ENCODE peak calls at places on chromosomes 5 and 9, in ten cellular contexts. One of them, this sample, is unnamed.

GRCh38 chr5:180817847-180818246 is 15.2 kb upstream of the MGAT1 start:
- DNase-seq in mesendoderm: no peak
- DNase-seq in skeletal muscle cell: no peak
- DNase-seq in HCT116: no peak
- DNase-seq in heart left ventricle: no peak
- DNase-seq in body of pancreas: peak; percentile 70
- DNase-seq in ascending aorta: peak; percentile 58
- DNase-seq in GM12865: no peak
- DNase-seq in fibroblast of pulmonary artery: no peak
- DNase-seq in colonic mucosa: no peak
- DNase-seq in this sample: no peak

GRCh38 chr5:40679071-40679997 is at the start of gene PTGER4:
- DNase-seq in colonic mucosa: peak; percentile 98
- DNase-seq in skeletal muscle cell: peak; percentile 78
- DNase-seq in heart left ventricle: peak; percentile 95
- DNase-seq in ascending aorta: peak; percentile 94
- DNase-seq in HCT116: peak; percentile 88
- DNase-seq in body of pancreas: peak; percentile 94
- DNase-seq in fibroblast of pulmonary artery: peak; percentile 87
- DNase-seq in GM12865: peak; percentile 77
- DNase-seq in mesendoderm: peak; percentile 88
- DNase-seq in this sample: peak; percentile 92

GRCh38 chr9:103364753-103365152 is 369.6 kb downstream of the CYLC2 start:
- DNase-seq in HCT116: no peak
- DNase-seq in body of pancreas: no peak
- DNase-seq in fibroblast of pulmonary artery: peak; percentile 75
- DNase-seq in skeletal muscle cell: peak; percentile 85
- DNase-seq in heart left ventricle: no peak
- DNase-seq in mesendoderm: peak; percentile 52
- DNase-seq in ascending aorta: peak; percentile 57
- DNase-seq in GM12865: no peak
- DNase-seq in colonic mucosa: no peak
- DNase-seq in this sample: no peak

GRCh38 chr5:76723266-76723665 is 7.3 kb downstream of the F2R start:
- DNase-seq in colonic mucosa: no peak
- DNase-seq in HCT116: no peak
- DNase-seq in GM12865: no peak
- DNase-seq in ascending aorta: no peak
- DNase-seq in mesendoderm: no peak
- DNase-seq in skeletal muscle cell: no peak
- DNase-seq in body of pancreas: no peak
- DNase-seq in heart left ventricle: no peak
- DNase-seq in fibroblast of pulmonary artery: no peak
- DNase-seq in this sample: no peak

GRCh38 chr5:6594066-6594465 is 38.8 kb downstream of the NSUN2 start:
- DNase-seq in HCT116: no peak
- DNase-seq in GM12865: no peak
- DNase-seq in ascending aorta: no peak
- DNase-seq in skeletal muscle cell: no peak
- DNase-seq in body of pancreas: no peak
- DNase-seq in colonic mucosa: no peak
- DNase-seq in fibroblast of pulmonary artery: no peak
- DNase-seq in mesendoderm: no peak
- DNase-seq in heart left ventricle: no peak
- DNase-seq in this sample: no peak

GRCh38 chr5:164688437-164688836 is 1183.0 kb downstream of the MAT2B start:
- DNase-seq in skeletal muscle cell: no peak
- DNase-seq in GM12865: no peak
- DNase-seq in heart left ventricle: no peak
- DNase-seq in ascending aorta: no peak
- DNase-seq in HCT116: no peak
- DNase-seq in mesendoderm: peak; percentile 73
- DNase-seq in body of pancreas: no peak
- DNase-seq in fibroblast of pulmonary artery: no peak
- DNase-seq in colonic mucosa: no peak
- DNase-seq in this sample: no peak

GRCh38 chr5:147391781-147392180 is 118.1 kb downstream of the DPYSL3 start:
- DNase-seq in skeletal muscle cell: peak; percentile 44
- DNase-seq in mesendoderm: peak; percentile 72
- DNase-seq in GM12865: peak; percentile 53
- DNase-seq in fibroblast of pulmonary artery: peak; percentile 88
- DNase-seq in body of pancreas: peak; percentile 58
- DNase-seq in HCT116: peak; percentile 38
- DNase-seq in heart left ventricle: peak; percentile 45
- DNase-seq in colonic mucosa: peak; percentile 22
- DNase-seq in ascending aorta: peak; percentile 86
- DNase-seq in this sample: peak; percentile 76

GRCh38 chr9:8567963-8568579 is 768.5 kb upstream of the DMAC1 start:
- DNase-seq in heart left ventricle: no peak
- DNase-seq in fibroblast of pulmonary artery: no peak
- DNase-seq in ascending aorta: no peak
- DNase-seq in HCT116: no peak
- DNase-seq in GM12865: no peak
- DNase-seq in body of pancreas: no peak
- DNase-seq in skeletal muscle cell: no peak
- DNase-seq in colonic mucosa: no peak
- DNase-seq in mesendoderm: no peak
- DNase-seq in this sample: no peak

GRCh38 chr5:161850491-161850890 is 2.6 kb downstream of the GABRA1 start:
- DNase-seq in HCT116: no peak
- DNase-seq in skeletal muscle cell: no peak
- DNase-seq in ascending aorta: no peak
- DNase-seq in GM12865: no peak
- DNase-seq in colonic mucosa: no peak
- DNase-seq in body of pancreas: no peak
- DNase-seq in fibroblast of pulmonary artery: no peak
- DNase-seq in mesendoderm: peak; percentile 52
- DNase-seq in heart left ventricle: no peak
- DNase-seq in this sample: no peak

GRCh38 chr9:5908918-5909317 is 18.2 kb downstream of the MLANA start:
- DNase-seq in HCT116: no peak
- DNase-seq in heart left ventricle: no peak
- DNase-seq in ascending aorta: no peak
- DNase-seq in fibroblast of pulmonary artery: no peak
- DNase-seq in mesendoderm: no peak
- DNase-seq in colonic mucosa: no peak
- DNase-seq in GM12865: no peak
- DNase-seq in body of pancreas: no peak
- DNase-seq in skeletal muscle cell: no peak
- DNase-seq in this sample: no peak

GRCh38 chr5:56588636-56589485 is 226.5 kb upstream of the MAP3K1 start:
- DNase-seq in heart left ventricle: peak; percentile 86
- DNase-seq in ascending aorta: no peak
- DNase-seq in GM12865: peak; percentile 98
- DNase-seq in colonic mucosa: peak; percentile 29
- DNase-seq in body of pancreas: peak; percentile 13
- DNase-seq in mesendoderm: peak; percentile 62
- DNase-seq in HCT116: no peak
- DNase-seq in fibroblast of pulmonary artery: no peak
- DNase-seq in skeletal muscle cell: no peak
- DNase-seq in this sample: peak; percentile 87

DNA sequence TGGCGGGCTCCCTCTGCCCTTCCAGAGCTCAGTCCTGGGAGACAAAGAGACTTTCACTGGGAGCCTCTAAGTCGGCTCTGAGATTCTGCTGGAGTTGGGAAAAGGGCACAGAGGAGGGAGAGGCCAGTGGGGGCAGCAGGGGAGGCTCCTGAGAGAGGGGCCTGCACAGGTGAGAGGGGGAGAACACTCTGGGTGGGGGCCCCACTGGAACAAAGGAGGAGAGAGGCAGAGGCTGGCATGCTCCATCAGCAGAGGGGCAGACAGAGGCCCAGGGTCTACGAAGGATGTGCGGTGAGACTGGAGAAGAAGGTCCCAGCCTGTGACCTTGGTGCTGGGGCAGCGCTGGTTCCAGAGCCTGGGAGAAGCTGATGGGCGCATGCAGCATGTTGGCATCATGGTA is 8.9 kb downstream of the TCF7 start:
- DNase-seq in heart left ventricle: no peak
- DNase-seq in body of pancreas: no peak
- DNase-seq in HCT116: no peak
- DNase-seq in skeletal muscle cell: no peak
- DNase-seq in ascending aorta: no peak
- DNase-seq in GM12865: no peak
- DNase-seq in colonic mucosa: no peak
- DNase-seq in fibroblast of pulmonary artery: no peak
- DNase-seq in mesendoderm: no peak
- DNase-seq in this sample: no peak
- H3K4me3 ChIP-seq in heart left ventricle: no peak overlapping the region
- H3K4me3 ChIP-seq in body of pancreas: no peak overlapping the region
- H3K4me3 ChIP-seq in HCT116: no peak overlapping the region
- H3K4me3 ChIP-seq in skeletal muscle cell: no peak overlapping the region
- H3K4me3 ChIP-seq in ascending aorta: no peak overlapping the region
- H3K4me3 ChIP-seq in GM12865: no peak overlapping the region
- H3K4me3 ChIP-seq in colonic mucosa: no peak overlapping the region
- H3K4me3 ChIP-seq in fibroblast of pulmonary artery: no peak overlapping the region
- H3K4me3 ChIP-seq in mesendoderm: no peak overlapping the region
- H3K4me3 ChIP-seq in this sample: no peak overlapping the region

GRCh38 chr9:113573303-113573958 is 109.9 kb downstream of the RGS3 start:
- DNase-seq in mesendoderm: peak; percentile 49
- DNase-seq in colonic mucosa: no peak
- DNase-seq in HCT116: no peak
- DNase-seq in fibroblast of pulmonary artery: no peak
- DNase-seq in heart left ventricle: peak; percentile 62
- DNase-seq in GM12865: no peak
- DNase-seq in ascending aorta: peak; percentile 62
- DNase-seq in body of pancreas: no peak
- DNase-seq in skeletal muscle cell: no peak
- DNase-seq in this sample: no peak
- H3K4me3 ChIP-seq in mesendoderm: no peak overlapping the region
- H3K4me3 ChIP-seq in colonic mucosa: no peak overlapping the region
- H3K4me3 ChIP-seq in HCT116: no peak overlapping the region
- H3K4me3 ChIP-seq in fibroblast of pulmonary artery: no peak overlapping the region
- H3K4me3 ChIP-seq in heart left ventricle: no peak overlapping the region
- H3K4me3 ChIP-seq in GM12865: no peak overlapping the region
- H3K4me3 ChIP-seq in ascending aorta: peak overlapping the region; percentile 10
- H3K4me3 ChIP-seq in body of pancreas: no peak overlapping the region
- H3K4me3 ChIP-seq in skeletal muscle cell: no peak overlapping the region
- H3K4me3 ChIP-seq in this sample: no peak overlapping the region

DNA sequence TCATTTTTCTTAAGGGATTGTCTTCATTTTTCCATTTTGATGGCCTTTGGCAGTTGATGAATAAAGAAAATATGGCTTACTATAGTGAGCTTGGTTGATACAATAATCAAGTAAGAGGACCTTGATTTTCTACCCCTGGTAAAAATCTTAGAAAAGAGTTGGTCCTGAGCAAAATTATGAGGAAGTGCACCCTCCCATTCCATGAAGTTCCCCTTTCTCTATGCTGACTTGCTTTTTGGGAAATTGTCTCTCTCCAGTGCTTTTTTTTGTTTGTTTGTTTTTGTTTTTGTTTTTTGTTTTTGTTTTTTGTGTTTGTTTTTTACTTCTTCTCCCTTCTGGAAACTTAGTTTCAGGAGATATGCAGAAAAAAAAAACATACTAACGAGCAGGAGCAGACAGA is 449.2 kb upstream of the ACTBL2 start:
- DNase-seq in ascending aorta: no peak
- DNase-seq in fibroblast of pulmonary artery: no peak
- DNase-seq in GM12865: no peak
- DNase-seq in skeletal muscle cell: no peak
- DNase-seq in heart left ventricle: no peak
- DNase-seq in body of pancreas: no peak
- DNase-seq in HCT116: no peak
- DNase-seq in colonic mucosa: no peak
- DNase-seq in mesendoderm: no peak
- DNase-seq in this sample: no peak
- H3K4me3 ChIP-seq in ascending aorta: no peak overlapping the region
- H3K4me3 ChIP-seq in fibroblast of pulmonary artery: no peak overlapping the region
- H3K4me3 ChIP-seq in GM12865: no peak overlapping the region
- H3K4me3 ChIP-seq in skeletal muscle cell: no peak overlapping the region
- H3K4me3 ChIP-seq in heart left ventricle: no peak overlapping the region
- H3K4me3 ChIP-seq in body of pancreas: no peak overlapping the region
- H3K4me3 ChIP-seq in HCT116: no peak overlapping the region
- H3K4me3 ChIP-seq in colonic mucosa: no peak overlapping the region
- H3K4me3 ChIP-seq in mesendoderm: no peak overlapping the region
- H3K4me3 ChIP-seq in this sample: no peak overlapping the region

GRCh38 chr5:80033513-80033912 is 1.6 kb upstream of the THBS4 start:
- DNase-seq in ascending aorta: no peak
- DNase-seq in body of pancreas: no peak
- DNase-seq in heart left ventricle: no peak
- DNase-seq in fibroblast of pulmonary artery: no peak
- DNase-seq in skeletal muscle cell: no peak
- DNase-seq in GM12865: peak; percentile 68
- DNase-seq in mesendoderm: no peak
- DNase-seq in colonic mucosa: no peak
- DNase-seq in HCT116: no peak
- DNase-seq in this sample: no peak

GRCh38 chr5:80036621-80037020 is 1.5 kb downstream of the THBS4 start:
- DNase-seq in fibroblast of pulmonary artery: no peak
- DNase-seq in ascending aorta: no peak
- DNase-seq in mesendoderm: no peak
- DNase-seq in GM12865: no peak
- DNase-seq in skeletal muscle cell: no peak
- DNase-seq in body of pancreas: no peak
- DNase-seq in colonic mucosa: no peak
- DNase-seq in HCT116: no peak
- DNase-seq in heart left ventricle: no peak
- DNase-seq in this sample: no peak

GRCh38 chr5:80034559-80034958 is 589 bp upstream of the THBS4 start:
- DNase-seq in body of pancreas: no peak
- DNase-seq in fibroblast of pulmonary artery: no peak
- DNase-seq in HCT116: no peak
- DNase-seq in mesendoderm: no peak
- DNase-seq in heart left ventricle: no peak
- DNase-seq in GM12865: no peak
- DNase-seq in colonic mucosa: no peak
- DNase-seq in ascending aorta: no peak
- DNase-seq in skeletal muscle cell: no peak
- DNase-seq in this sample: no peak

GRCh38 chr5:80035839-80036238 is 691 bp downstream of the THBS4 start:
- DNase-seq in ascending aorta: no peak
- DNase-seq in skeletal muscle cell: no peak
- DNase-seq in body of pancreas: no peak
- DNase-seq in colonic mucosa: no peak
- DNase-seq in GM12865: no peak
- DNase-seq in heart left ventricle: no peak
- DNase-seq in mesendoderm: no peak
- DNase-seq in fibroblast of pulmonary artery: no peak
- DNase-seq in HCT116: no peak
- DNase-seq in this sample: no peak

DNA sequence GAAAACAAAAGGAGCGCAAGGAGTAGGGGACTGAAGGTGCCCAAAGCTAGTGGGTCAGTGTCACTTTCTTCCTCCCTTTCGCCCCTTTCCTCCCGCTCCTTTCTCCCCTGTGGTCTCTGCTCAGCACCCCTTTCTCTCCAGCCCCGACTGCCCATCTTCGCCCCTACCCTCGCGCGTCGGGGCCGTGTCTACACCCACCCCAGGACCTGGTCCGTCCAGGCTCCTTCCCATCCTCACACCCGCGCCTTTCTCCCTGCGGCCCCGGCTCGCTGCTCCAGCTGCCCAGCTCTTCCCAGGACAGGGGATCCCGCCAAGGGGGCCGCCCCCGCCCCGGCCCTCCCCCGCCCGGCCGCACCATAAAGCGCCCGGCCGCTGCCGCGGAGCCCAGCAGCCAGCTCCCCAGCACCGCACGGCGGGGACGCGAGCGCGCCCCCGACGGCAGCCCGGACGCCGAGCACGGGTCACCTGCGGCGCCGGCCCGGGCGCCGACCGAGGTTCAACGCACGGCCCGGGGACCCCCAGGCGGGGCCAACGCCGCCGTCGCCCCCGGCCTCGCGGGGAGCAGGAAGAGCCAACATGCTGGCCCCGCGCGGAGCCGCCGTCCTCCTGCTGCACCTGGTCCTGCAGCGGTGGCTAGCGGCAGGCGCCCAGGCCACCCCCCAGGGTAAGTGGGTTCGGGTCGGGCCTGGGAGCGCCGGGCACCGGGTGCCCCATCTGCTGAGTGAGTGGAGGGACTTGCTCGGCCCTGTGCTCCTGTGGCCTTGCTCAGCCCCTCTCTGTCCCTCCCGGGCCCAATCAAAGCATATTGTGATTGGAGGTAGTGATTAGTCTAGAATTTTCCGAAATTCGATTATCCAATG is at the start of gene THBS4:
- DNase-seq in colonic mucosa: no peak
- DNase-seq in ascending aorta: no peak
- DNase-seq in HCT116: no peak
- DNase-seq in heart left ventricle: peak; percentile 32
- DNase-seq in skeletal muscle cell: no peak
- DNase-seq in body of pancreas: no peak
- DNase-seq in fibroblast of pulmonary artery: no peak
- DNase-seq in mesendoderm: peak; percentile 10
- DNase-seq in GM12865: no peak
- DNase-seq in this sample: peak; percentile 46
- H3K4me3 ChIP-seq in colonic mucosa: no peak within 1 kb of the TSS
- H3K4me3 ChIP-seq in ascending aorta: peak within 1 kb of the TSS; percentile 41
- H3K4me3 ChIP-seq in HCT116: no peak within 1 kb of the TSS
- H3K4me3 ChIP-seq in heart left ventricle: peak within 1 kb of the TSS; percentile 49
- H3K4me3 ChIP-seq in skeletal muscle cell: peak within 1 kb of the TSS; percentile 20
- H3K4me3 ChIP-seq in body of pancreas: no peak within 1 kb of the TSS
- H3K4me3 ChIP-seq in fibroblast of pulmonary artery: no peak within 1 kb of the TSS
- H3K4me3 ChIP-seq in mesendoderm: peak within 1 kb of the TSS; percentile 19
- H3K4me3 ChIP-seq in GM12865: no peak within 1 kb of the TSS
- H3K4me3 ChIP-seq in this sample: peak within 1 kb of the TSS; percentile 59

This sample was measured in psoas muscle.